ENCODE peak calls at places on chromosomes 16 and 17, in ten cellular contexts. One of them, this sample, is unnamed. For H3K4me1, the result is how much of the 10 kb centered on the place peaks cover.

GRCh38 chr17:7631398-7632380 is 1.8 kb downstream of the SHBG start:
- DNase-seq in heart right ventricle: no peak
- DNase-seq in SK-N-SH: peak
- DNase-seq in cardiac muscle cell: peak
- DNase-seq in ovary: no peak
- DNase-seq in trophoblast cell: no peak
- DNase-seq in body of pancreas: no peak
- DNase-seq in suprapubic skin: no peak
- DNase-seq in upper lobe of right lung: no peak
- DNase-seq in uterus: no peak
- DNase-seq in this sample: no peak

GRCh38 chr16:80585764-80586163 is 45.0 kb downstream of the DYNLRB2 start:
- DNase-seq in heart right ventricle: no peak
- DNase-seq in SK-N-SH: no peak
- DNase-seq in cardiac muscle cell: no peak
- DNase-seq in ovary: no peak
- DNase-seq in trophoblast cell: no peak
- DNase-seq in body of pancreas: no peak
- DNase-seq in suprapubic skin: no peak
- DNase-seq in upper lobe of right lung: no peak
- DNase-seq in uterus: no peak
- DNase-seq in this sample: no peak

GRCh38 chr17:53278466-53278865 is 544.3 kb upstream of the KIF2B start:
- DNase-seq in heart right ventricle: no peak
- DNase-seq in SK-N-SH: no peak
- DNase-seq in cardiac muscle cell: no peak
- DNase-seq in ovary: no peak
- DNase-seq in trophoblast cell: no peak
- DNase-seq in body of pancreas: no peak
- DNase-seq in suprapubic skin: no peak
- DNase-seq in upper lobe of right lung: no peak
- DNase-seq in uterus: no peak
- DNase-seq in this sample: no peak

GRCh38 chr17:17051380-17051779 is 9.1 kb downstream of the MPRIP start:
- DNase-seq in heart right ventricle: no peak
- DNase-seq in SK-N-SH: no peak
- DNase-seq in cardiac muscle cell: no peak
- DNase-seq in ovary: peak
- DNase-seq in trophoblast cell: no peak
- DNase-seq in body of pancreas: peak
- DNase-seq in suprapubic skin: no peak
- DNase-seq in upper lobe of right lung: peak
- DNase-seq in uterus: peak
- DNase-seq in this sample: no peak

GRCh38 chr17:66755101-66755943 is 79.6 kb upstream of the CACNG5 start:
- DNase-seq in heart right ventricle: no peak
- DNase-seq in SK-N-SH: no peak
- DNase-seq in cardiac muscle cell: no peak
- DNase-seq in ovary: no peak
- DNase-seq in trophoblast cell: peak
- DNase-seq in body of pancreas: no peak
- DNase-seq in suprapubic skin: no peak
- DNase-seq in upper lobe of right lung: no peak
- DNase-seq in uterus: no peak
- DNase-seq in this sample: no peak

GRCh38 chr17:18259621-18260331 is 686 bp upstream of the MIEF2 start:
- DNase-seq in heart right ventricle: no peak
- DNase-seq in SK-N-SH: peak
- DNase-seq in cardiac muscle cell: no peak
- DNase-seq in ovary: no peak
- DNase-seq in trophoblast cell: peak
- DNase-seq in body of pancreas: no peak
- DNase-seq in suprapubic skin: no peak
- DNase-seq in upper lobe of right lung: no peak
- DNase-seq in uterus: no peak
- DNase-seq in this sample: no peak

GRCh38 chr17:29661220-29661619 is 38.5 kb upstream of the CORO6 start:
- DNase-seq in heart right ventricle: no peak
- DNase-seq in SK-N-SH: no peak
- DNase-seq in cardiac muscle cell: no peak
- DNase-seq in ovary: no peak
- DNase-seq in trophoblast cell: no peak
- DNase-seq in body of pancreas: no peak
- DNase-seq in suprapubic skin: no peak
- DNase-seq in upper lobe of right lung: no peak
- DNase-seq in uterus: no peak
- DNase-seq in this sample: no peak

GRCh38 chr16:892536-893255 is 78.1 kb downstream of the LMF1 start:
- DNase-seq in heart right ventricle: no peak
- DNase-seq in SK-N-SH: no peak
- DNase-seq in cardiac muscle cell: peak
- DNase-seq in ovary: no peak
- DNase-seq in trophoblast cell: no peak
- DNase-seq in body of pancreas: no peak
- DNase-seq in suprapubic skin: no peak
- DNase-seq in upper lobe of right lung: no peak
- DNase-seq in uterus: no peak
- DNase-seq in this sample: no peak

GRCh38 chr17:68384941-68385340 is 72.4 kb downstream of the WIPI1 start:
- DNase-seq in heart right ventricle: no peak
- DNase-seq in SK-N-SH: no peak
- DNase-seq in cardiac muscle cell: no peak
- DNase-seq in ovary: no peak
- DNase-seq in trophoblast cell: no peak
- DNase-seq in body of pancreas: no peak
- DNase-seq in suprapubic skin: peak
- DNase-seq in upper lobe of right lung: no peak
- DNase-seq in uterus: no peak
- DNase-seq in this sample: no peak

DNA sequence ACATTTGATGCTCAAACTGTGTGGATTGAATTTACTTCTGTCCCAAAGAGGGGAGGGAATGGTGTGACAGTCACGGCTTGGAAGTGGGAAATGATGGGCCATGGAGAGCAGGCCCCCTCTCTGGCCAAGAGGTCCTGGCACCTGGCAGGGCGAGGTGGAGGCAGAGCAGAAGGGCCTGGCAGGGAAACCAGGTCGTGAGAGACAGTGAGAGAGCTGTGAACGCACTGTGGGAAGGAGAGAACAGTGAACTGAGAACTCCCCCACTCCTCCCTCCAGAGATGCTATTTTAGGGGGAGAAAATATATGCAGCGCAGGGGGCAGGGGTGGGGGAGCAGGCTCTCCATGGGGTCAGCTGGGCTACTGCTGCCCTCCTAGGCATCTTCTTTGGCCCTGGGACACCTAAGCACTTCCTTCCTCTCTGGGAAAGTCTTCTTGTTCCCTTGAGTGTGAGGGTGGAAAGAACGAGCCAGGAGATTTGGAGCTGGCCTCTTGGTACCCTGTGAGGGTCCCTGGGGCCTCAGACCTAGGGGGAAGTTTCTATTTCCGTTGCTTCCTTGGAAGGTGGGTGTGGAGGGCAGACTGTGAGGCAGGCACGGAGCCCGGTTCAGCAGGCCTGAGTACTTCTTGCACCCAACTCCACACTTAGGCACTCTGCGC is 17.2 kb upstream of the TBX21 start:
- DNase-seq in heart right ventricle: no peak
- DNase-seq in SK-N-SH: no peak
- DNase-seq in cardiac muscle cell: no peak
- DNase-seq in ovary: no peak
- DNase-seq in trophoblast cell: no peak
- DNase-seq in body of pancreas: no peak
- DNase-seq in suprapubic skin: no peak
- DNase-seq in upper lobe of right lung: no peak
- DNase-seq in uterus: no peak
- DNase-seq in this sample: no peak
- H3K4me1 ChIP-seq in heart right ventricle: under half
- H3K4me1 ChIP-seq in SK-N-SH: under half
- H3K4me1 ChIP-seq in cardiac muscle cell: under half
- H3K4me1 ChIP-seq in ovary: under half
- H3K4me1 ChIP-seq in trophoblast cell: under half
- H3K4me1 ChIP-seq in body of pancreas: under half
- H3K4me1 ChIP-seq in suprapubic skin: under half
- H3K4me1 ChIP-seq in upper lobe of right lung: under half
- H3K4me1 ChIP-seq in uterus: under half
- H3K4me1 ChIP-seq in this sample: under half

GRCh38 chr17:46039592-46040186 is 40.6 kb downstream of the STH start:
- DNase-seq in heart right ventricle: peak
- DNase-seq in SK-N-SH: no peak
- DNase-seq in cardiac muscle cell: no peak
- DNase-seq in ovary: peak
- DNase-seq in trophoblast cell: no peak
- DNase-seq in body of pancreas: peak
- DNase-seq in suprapubic skin: no peak
- DNase-seq in upper lobe of right lung: no peak
- DNase-seq in uterus: no peak
- DNase-seq in this sample: no peak
- H3K4me1 ChIP-seq in heart right ventricle: under half
- H3K4me1 ChIP-seq in SK-N-SH: under half
- H3K4me1 ChIP-seq in cardiac muscle cell: under half
- H3K4me1 ChIP-seq in ovary: under half
- H3K4me1 ChIP-seq in trophoblast cell: under half
- H3K4me1 ChIP-seq in body of pancreas: half or more
- H3K4me1 ChIP-seq in suprapubic skin: under half
- H3K4me1 ChIP-seq in upper lobe of right lung: under half
- H3K4me1 ChIP-seq in uterus: under half
- H3K4me1 ChIP-seq in this sample: under half

GRCh38 chr16:87459027-87459426 is 33.8 kb downstream of the ZCCHC14 start:
- DNase-seq in heart right ventricle: no peak
- DNase-seq in SK-N-SH: no peak
- DNase-seq in cardiac muscle cell: no peak
- DNase-seq in ovary: no peak
- DNase-seq in trophoblast cell: no peak
- DNase-seq in body of pancreas: no peak
- DNase-seq in suprapubic skin: no peak
- DNase-seq in upper lobe of right lung: peak
- DNase-seq in uterus: no peak
- DNase-seq in this sample: no peak

GRCh38 chr16:87459833-87460232 is 33.0 kb downstream of the ZCCHC14 start:
- DNase-seq in heart right ventricle: no peak
- DNase-seq in SK-N-SH: no peak
- DNase-seq in cardiac muscle cell: no peak
- DNase-seq in ovary: no peak
- DNase-seq in trophoblast cell: no peak
- DNase-seq in body of pancreas: no peak
- DNase-seq in suprapubic skin: no peak
- DNase-seq in upper lobe of right lung: peak
- DNase-seq in uterus: no peak
- DNase-seq in this sample: no peak

GRCh38 chr16:87461466-87461975 is 31.3 kb downstream of the ZCCHC14 start:
- DNase-seq in heart right ventricle: peak
- DNase-seq in SK-N-SH: no peak
- DNase-seq in cardiac muscle cell: peak
- DNase-seq in ovary: peak
- DNase-seq in trophoblast cell: peak
- DNase-seq in body of pancreas: peak
- DNase-seq in suprapubic skin: peak
- DNase-seq in upper lobe of right lung: peak
- DNase-seq in uterus: peak
- DNase-seq in this sample: peak

GRCh38 chr16:87458424-87458915 is 34.4 kb downstream of the ZCCHC14 start:
- DNase-seq in heart right ventricle: no peak
- DNase-seq in SK-N-SH: peak
- DNase-seq in cardiac muscle cell: no peak
- DNase-seq in ovary: no peak
- DNase-seq in trophoblast cell: no peak
- DNase-seq in body of pancreas: no peak
- DNase-seq in suprapubic skin: no peak
- DNase-seq in upper lobe of right lung: peak
- DNase-seq in uterus: no peak
- DNase-seq in this sample: no peak

DNA sequence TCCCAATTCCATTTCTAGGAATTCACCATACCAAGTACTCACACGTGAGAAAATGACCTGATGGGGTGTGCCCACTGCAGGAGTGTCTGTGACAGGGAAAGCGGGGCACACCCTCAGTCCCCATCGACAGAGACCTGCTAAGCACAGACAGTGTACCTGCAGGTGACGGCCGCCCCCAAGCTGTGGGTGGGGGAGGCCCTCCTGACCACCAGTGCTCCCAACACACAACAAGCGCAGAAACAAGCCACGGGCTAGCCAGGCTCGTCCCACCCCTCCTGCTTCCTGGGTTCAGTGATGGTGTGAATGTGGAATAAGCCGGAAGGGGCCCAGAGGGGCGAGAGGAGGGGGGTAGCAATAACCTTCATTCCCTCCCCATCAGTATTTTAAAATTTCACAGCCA is 31.9 kb downstream of the ZCCHC14 start:
- DNase-seq in heart right ventricle: no peak
- DNase-seq in SK-N-SH: no peak
- DNase-seq in cardiac muscle cell: no peak
- DNase-seq in ovary: no peak
- DNase-seq in trophoblast cell: no peak
- DNase-seq in body of pancreas: no peak
- DNase-seq in suprapubic skin: no peak
- DNase-seq in upper lobe of right lung: no peak
- DNase-seq in uterus: no peak
- DNase-seq in this sample: no peak
- H3K4me1 ChIP-seq in heart right ventricle: half or more
- H3K4me1 ChIP-seq in SK-N-SH: half or more
- H3K4me1 ChIP-seq in cardiac muscle cell: under half
- H3K4me1 ChIP-seq in ovary: under half
- H3K4me1 ChIP-seq in trophoblast cell: under half
- H3K4me1 ChIP-seq in body of pancreas: under half
- H3K4me1 ChIP-seq in suprapubic skin: half or more
- H3K4me1 ChIP-seq in upper lobe of right lung: half or more
- H3K4me1 ChIP-seq in uterus: under half
- H3K4me1 ChIP-seq in this sample: under half

GRCh38 chr16:85286970-85287814 is 174.9 kb upstream of the CIBAR2 start:
- DNase-seq in heart right ventricle: no peak
- DNase-seq in SK-N-SH: peak
- DNase-seq in cardiac muscle cell: peak
- DNase-seq in ovary: no peak
- DNase-seq in trophoblast cell: peak
- DNase-seq in body of pancreas: no peak
- DNase-seq in suprapubic skin: peak
- DNase-seq in upper lobe of right lung: no peak
- DNase-seq in uterus: no peak
- DNase-seq in this sample: no peak

GRCh38 chr16:85290626-85291301 is 178.5 kb upstream of the CIBAR2 start:
- DNase-seq in heart right ventricle: no peak
- DNase-seq in SK-N-SH: no peak
- DNase-seq in cardiac muscle cell: no peak
- DNase-seq in ovary: no peak
- DNase-seq in trophoblast cell: no peak
- DNase-seq in body of pancreas: no peak
- DNase-seq in suprapubic skin: no peak
- DNase-seq in upper lobe of right lung: no peak
- DNase-seq in uterus: no peak
- DNase-seq in this sample: no peak

GRCh38 chr16:85289760-85290625 is 177.7 kb upstream of the CIBAR2 start:
- DNase-seq in heart right ventricle: no peak
- DNase-seq in SK-N-SH: no peak
- DNase-seq in cardiac muscle cell: no peak
- DNase-seq in ovary: no peak
- DNase-seq in trophoblast cell: peak
- DNase-seq in body of pancreas: no peak
- DNase-seq in suprapubic skin: no peak
- DNase-seq in upper lobe of right lung: no peak
- DNase-seq in uterus: no peak
- DNase-seq in this sample: no peak

GRCh38 chr16:85288341-85288868 is 176.1 kb upstream of the CIBAR2 start:
- DNase-seq in heart right ventricle: no peak
- DNase-seq in SK-N-SH: no peak
- DNase-seq in cardiac muscle cell: no peak
- DNase-seq in ovary: no peak
- DNase-seq in trophoblast cell: no peak
- DNase-seq in body of pancreas: no peak
- DNase-seq in suprapubic skin: no peak
- DNase-seq in upper lobe of right lung: no peak
- DNase-seq in uterus: no peak
- DNase-seq in this sample: no peak

GRCh38 chr16:85288869-85289660 is 176.8 kb upstream of the CIBAR2 start:
- DNase-seq in heart right ventricle: no peak
- DNase-seq in SK-N-SH: no peak
- DNase-seq in cardiac muscle cell: no peak
- DNase-seq in ovary: no peak
- DNase-seq in trophoblast cell: no peak
- DNase-seq in body of pancreas: no peak
- DNase-seq in suprapubic skin: no peak
- DNase-seq in upper lobe of right lung: no peak
- DNase-seq in uterus: no peak
- DNase-seq in this sample: no peak
- H3K4me1 ChIP-seq in heart right ventricle: under half
- H3K4me1 ChIP-seq in SK-N-SH: half or more
- H3K4me1 ChIP-seq in cardiac muscle cell: under half
- H3K4me1 ChIP-seq in ovary: under half
- H3K4me1 ChIP-seq in trophoblast cell: under half
- H3K4me1 ChIP-seq in body of pancreas: under half
- H3K4me1 ChIP-seq in suprapubic skin: under half
- H3K4me1 ChIP-seq in upper lobe of right lung: under half
- H3K4me1 ChIP-seq in uterus: under half
- H3K4me1 ChIP-seq in this sample: under half